ENCODE peak calls at places on chromosomes 6 and 20, in seven cellular contexts. One of them, this sample, is unnamed.

GRCh38 chr20:19382371-19382770 is 169.9 kb downstream of the SLC24A3 start:
- DNase-seq in omental fat pad: no peak
- DNase-seq in T1000: no peak
- DNase-seq in skeletal muscle cell: no peak
- DNase-seq in left cardiac atrium: no peak
- DNase-seq in breast epithelium: no peak
- DNase-seq in SW480: no peak
- DNase-seq in this sample: no peak

GRCh38 chr6:31172973-31173384 is 2.5 kb upstream of the POU5F1 start:
- DNase-seq in omental fat pad: no peak
- DNase-seq in T1000: no peak
- DNase-seq in skeletal muscle cell: no peak
- DNase-seq in left cardiac atrium: no peak
- DNase-seq in breast epithelium: no peak
- DNase-seq in SW480: no peak
- DNase-seq in this sample: no peak

GRCh38 chr6:41596096-41596685 is 42.1 kb upstream of the MDFI start:
- DNase-seq in omental fat pad: no peak
- DNase-seq in T1000: no peak
- DNase-seq in skeletal muscle cell: no peak
- DNase-seq in left cardiac atrium: no peak
- DNase-seq in breast epithelium: no peak
- DNase-seq in SW480: no peak
- DNase-seq in this sample: no peak

GRCh38 chr6:54198134-54198533 is 86.9 kb downstream of the MLIP start:
- DNase-seq in omental fat pad: no peak
- DNase-seq in T1000: no peak
- DNase-seq in skeletal muscle cell: no peak
- DNase-seq in left cardiac atrium: no peak
- DNase-seq in breast epithelium: no peak
- DNase-seq in SW480: no peak
- DNase-seq in this sample: no peak

GRCh38 chr6:138570716-138571020 is 71.4 kb upstream of the NHSL1 start:
- DNase-seq in omental fat pad: no peak
- DNase-seq in T1000: no peak
- DNase-seq in skeletal muscle cell: no peak
- DNase-seq in left cardiac atrium: no peak
- DNase-seq in breast epithelium: no peak
- DNase-seq in SW480: no peak
- DNase-seq in this sample: no peak

GRCh38 chr6:97215157-97215769 is 67.8 kb downstream of the MMS22L start:
- DNase-seq in omental fat pad: no peak
- DNase-seq in T1000: no peak
- DNase-seq in skeletal muscle cell: peak
- DNase-seq in left cardiac atrium: peak
- DNase-seq in breast epithelium: no peak
- DNase-seq in SW480: no peak
- DNase-seq in this sample: peak

GRCh38 chr20:44422083-44422482 is 53.6 kb upstream of the TTPAL start:
- DNase-seq in omental fat pad: no peak
- DNase-seq in T1000: peak
- DNase-seq in skeletal muscle cell: peak
- DNase-seq in left cardiac atrium: no peak
- DNase-seq in breast epithelium: no peak
- DNase-seq in SW480: no peak
- DNase-seq in this sample: no peak

GRCh38 chr6:108118791-108119211 is 44.3 kb upstream of the OSTM1 start:
- DNase-seq in omental fat pad: no peak
- DNase-seq in T1000: no peak
- DNase-seq in skeletal muscle cell: no peak
- DNase-seq in left cardiac atrium: no peak
- DNase-seq in breast epithelium: no peak
- DNase-seq in SW480: no peak
- DNase-seq in this sample: no peak

GRCh38 chr6:155185544-155185943 is 78.3 kb upstream of the CLDN20 start:
- DNase-seq in omental fat pad: no peak
- DNase-seq in T1000: no peak
- DNase-seq in skeletal muscle cell: no peak
- DNase-seq in left cardiac atrium: no peak
- DNase-seq in breast epithelium: no peak
- DNase-seq in SW480: peak
- DNase-seq in this sample: no peak

GRCh38 chr6:108807928-108808327 is 40.3 kb upstream of the ARMC2 start:
- DNase-seq in omental fat pad: no peak
- DNase-seq in T1000: no peak
- DNase-seq in skeletal muscle cell: no peak
- DNase-seq in left cardiac atrium: no peak
- DNase-seq in breast epithelium: no peak
- DNase-seq in SW480: no peak
- DNase-seq in this sample: no peak

GRCh38 chr20:45951474-45951873 is 17.0 kb downstream of the PCIF1 start:
- DNase-seq in omental fat pad: no peak
- DNase-seq in T1000: no peak
- DNase-seq in skeletal muscle cell: no peak
- DNase-seq in left cardiac atrium: no peak
- DNase-seq in breast epithelium: no peak
- DNase-seq in SW480: no peak
- DNase-seq in this sample: no peak

GRCh38 chr6:69917834-69918233 is 51.5 kb downstream of the COL19A1 start:
- DNase-seq in omental fat pad: no peak
- DNase-seq in T1000: peak
- DNase-seq in skeletal muscle cell: peak
- DNase-seq in left cardiac atrium: no peak
- DNase-seq in breast epithelium: no peak
- DNase-seq in SW480: peak
- DNase-seq in this sample: peak

GRCh38 chr6:52024451-52025068 is 62.9 kb downstream of the PKHD1 start:
- DNase-seq in omental fat pad: no peak
- DNase-seq in T1000: no peak
- DNase-seq in skeletal muscle cell: no peak
- DNase-seq in left cardiac atrium: no peak
- DNase-seq in breast epithelium: no peak
- DNase-seq in SW480: no peak
- DNase-seq in this sample: no peak

GRCh38 chr6:42141603-42142117 is 760 bp downstream of the C6orf132 start:
- DNase-seq in omental fat pad: no peak
- DNase-seq in T1000: no peak
- DNase-seq in skeletal muscle cell: no peak
- DNase-seq in left cardiac atrium: no peak
- DNase-seq in breast epithelium: no peak
- DNase-seq in SW480: no peak
- DNase-seq in this sample: no peak

GRCh38 chr6:34547921-34548644 is 8.0 kb downstream of the SPDEF start:
- DNase-seq in omental fat pad: no peak
- DNase-seq in T1000: no peak
- DNase-seq in skeletal muscle cell: no peak
- DNase-seq in left cardiac atrium: no peak
- DNase-seq in breast epithelium: no peak
- DNase-seq in SW480: peak
- DNase-seq in this sample: no peak

GRCh38 chr6:168348186-168348585 is 28.6 kb upstream of the DACT2 start:
- DNase-seq in omental fat pad: no peak
- DNase-seq in T1000: no peak
- DNase-seq in skeletal muscle cell: no peak
- DNase-seq in left cardiac atrium: no peak
- DNase-seq in breast epithelium: no peak
- DNase-seq in SW480: no peak
- DNase-seq in this sample: no peak

GRCh38 chr6:13194852-13195251 is 133.5 kb downstream of the TBC1D7 start:
- DNase-seq in omental fat pad: no peak
- DNase-seq in T1000: no peak
- DNase-seq in skeletal muscle cell: peak
- DNase-seq in left cardiac atrium: peak
- DNase-seq in breast epithelium: no peak
- DNase-seq in SW480: no peak
- DNase-seq in this sample: peak

GRCh38 chr6:112282217-112282616 is 27.9 kb upstream of the LAMA4 start:
- DNase-seq in omental fat pad: no peak
- DNase-seq in T1000: no peak
- DNase-seq in skeletal muscle cell: peak
- DNase-seq in left cardiac atrium: peak
- DNase-seq in breast epithelium: no peak
- DNase-seq in SW480: no peak
- DNase-seq in this sample: peak

GRCh38 chr6:159119835-159120234 is 49.4 kb upstream of the FNDC1 start:
- DNase-seq in omental fat pad: no peak
- DNase-seq in T1000: no peak
- DNase-seq in skeletal muscle cell: no peak
- DNase-seq in left cardiac atrium: no peak
- DNase-seq in breast epithelium: no peak
- DNase-seq in SW480: no peak
- DNase-seq in this sample: no peak

GRCh38 chr6:137283940-137284910 is 65.0 kb upstream of the IFNGR1 start:
- DNase-seq in omental fat pad: no peak
- DNase-seq in T1000: no peak
- DNase-seq in skeletal muscle cell: no peak
- DNase-seq in left cardiac atrium: no peak
- DNase-seq in breast epithelium: no peak
- DNase-seq in SW480: peak
- DNase-seq in this sample: no peak

GRCh38 chr6:52549428-52549827 is 27.4 kb downstream of the TRAM2 start:
- DNase-seq in omental fat pad: no peak
- DNase-seq in T1000: no peak
- DNase-seq in skeletal muscle cell: no peak
- DNase-seq in left cardiac atrium: no peak
- DNase-seq in breast epithelium: no peak
- DNase-seq in SW480: no peak
- DNase-seq in this sample: no peak

GRCh38 chr6:104959453-104959858 is 2.5 kb downstream of the LIN28B start:
- DNase-seq in omental fat pad: no peak
- DNase-seq in T1000: no peak
- DNase-seq in skeletal muscle cell: no peak
- DNase-seq in left cardiac atrium: no peak
- DNase-seq in breast epithelium: no peak
- DNase-seq in SW480: no peak
- DNase-seq in this sample: no peak

GRCh38 chr20:53918949-53919361 is 151.4 kb downstream of the BCAS1 start:
- DNase-seq in omental fat pad: no peak
- DNase-seq in T1000: no peak
- DNase-seq in skeletal muscle cell: no peak
- DNase-seq in left cardiac atrium: no peak
- DNase-seq in breast epithelium: no peak
- DNase-seq in SW480: no peak
- DNase-seq in this sample: no peak

GRCh38 chr6:16336056-16336810 is 97.8 kb downstream of the GMPR start:
- DNase-seq in omental fat pad: no peak
- DNase-seq in T1000: no peak
- DNase-seq in skeletal muscle cell: no peak
- DNase-seq in left cardiac atrium: no peak
- DNase-seq in breast epithelium: no peak
- DNase-seq in SW480: no peak
- DNase-seq in this sample: no peak

GRCh38 chr20:41135187-41135887 is 2.0 kb upstream of the PLCG1 start:
- DNase-seq in omental fat pad: no peak
- DNase-seq in T1000: peak
- DNase-seq in skeletal muscle cell: no peak
- DNase-seq in left cardiac atrium: peak
- DNase-seq in breast epithelium: no peak
- DNase-seq in SW480: peak
- DNase-seq in this sample: no peak

GRCh38 chr6:36050947-36051710 is 23.5 kb downstream of the MAPK14 start:
- DNase-seq in omental fat pad: no peak
- DNase-seq in T1000: no peak
- DNase-seq in skeletal muscle cell: no peak
- DNase-seq in left cardiac atrium: no peak
- DNase-seq in breast epithelium: no peak
- DNase-seq in SW480: no peak
- DNase-seq in this sample: no peak

GRCh38 chr6:33217246-33217645 is 8.9 kb downstream of the RING1 start:
- DNase-seq in omental fat pad: no peak
- DNase-seq in T1000: no peak
- DNase-seq in skeletal muscle cell: no peak
- DNase-seq in left cardiac atrium: no peak
- DNase-seq in breast epithelium: no peak
- DNase-seq in SW480: no peak
- DNase-seq in this sample: no peak

This sample was measured in smooth muscle cell of the brain vasculature.